ENCODE peak calls at places on chromosomes 12 and 14, in nine cellular contexts. One of them, this sample, is unnamed.

GRCh38 chr12:130127527-130127908 is 34.7 kb upstream of the FZD10 start:
- DNase-seq in psoas muscle: peak
- DNase-seq in suprapubic skin: no peak
- DNase-seq in HepG2: no peak
- DNase-seq in CD8-positive, alpha-beta T cell: no peak
- DNase-seq in choroid plexus epithelial cell: no peak
- DNase-seq in RWPE1: no peak
- DNase-seq in neural crest cell: no peak
- DNase-seq in endothelial cell: no peak
- DNase-seq in this sample: no peak

GRCh38 chr12:94689002-94689645 is 38.8 kb upstream of the TMCC3 start:
- DNase-seq in HepG2: no peak
- DNase-seq in CD8-positive, alpha-beta T cell: no peak
- DNase-seq in RWPE1: no peak
- DNase-seq in psoas muscle: no peak
- DNase-seq in endothelial cell: no peak
- DNase-seq in choroid plexus epithelial cell: peak
- DNase-seq in neural crest cell: no peak
- DNase-seq in suprapubic skin: no peak
- DNase-seq in this sample: no peak

GRCh38 chr14:100299238-100299560 is 7.0 kb downstream of the SLC25A29 start:
- DNase-seq in suprapubic skin: no peak
- DNase-seq in CD8-positive, alpha-beta T cell: no peak
- DNase-seq in psoas muscle: peak
- DNase-seq in endothelial cell: no peak
- DNase-seq in HepG2: no peak
- DNase-seq in choroid plexus epithelial cell: no peak
- DNase-seq in neural crest cell: no peak
- DNase-seq in RWPE1: no peak
- DNase-seq in this sample: no peak

GRCh38 chr12:21129906-21130305 is 1.1 kb upstream of the SLCO1B1 start:
- DNase-seq in endothelial cell: no peak
- DNase-seq in CD8-positive, alpha-beta T cell: no peak
- DNase-seq in neural crest cell: no peak
- DNase-seq in choroid plexus epithelial cell: peak
- DNase-seq in HepG2: no peak
- DNase-seq in psoas muscle: no peak
- DNase-seq in suprapubic skin: no peak
- DNase-seq in RWPE1: no peak
- DNase-seq in this sample: no peak

GRCh38 chr12:49923035-49923644 is 19.4 kb upstream of the FAIM2 start:
- DNase-seq in suprapubic skin: no peak
- DNase-seq in endothelial cell: no peak
- DNase-seq in RWPE1: no peak
- DNase-seq in psoas muscle: peak
- DNase-seq in neural crest cell: no peak
- DNase-seq in CD8-positive, alpha-beta T cell: no peak
- DNase-seq in choroid plexus epithelial cell: no peak
- DNase-seq in HepG2: no peak
- DNase-seq in this sample: no peak

GRCh38 chr14:97021571-97022171 is 224.5 kb downstream of the VRK1 start:
- DNase-seq in endothelial cell: no peak
- DNase-seq in HepG2: no peak
- DNase-seq in suprapubic skin: no peak
- DNase-seq in CD8-positive, alpha-beta T cell: no peak
- DNase-seq in neural crest cell: no peak
- DNase-seq in choroid plexus epithelial cell: no peak
- DNase-seq in RWPE1: peak
- DNase-seq in psoas muscle: no peak
- DNase-seq in this sample: no peak

GRCh38 chr12:52633383-52633782 is 15.0 kb upstream of the KRT73 start:
- DNase-seq in RWPE1: no peak
- DNase-seq in neural crest cell: no peak
- DNase-seq in choroid plexus epithelial cell: no peak
- DNase-seq in HepG2: no peak
- DNase-seq in CD8-positive, alpha-beta T cell: peak
- DNase-seq in suprapubic skin: no peak
- DNase-seq in endothelial cell: no peak
- DNase-seq in psoas muscle: no peak
- DNase-seq in this sample: no peak

GRCh38 chr12:47838286-47838931 is 18.7 kb upstream of the HDAC7 start:
- DNase-seq in psoas muscle: no peak
- DNase-seq in neural crest cell: peak
- DNase-seq in choroid plexus epithelial cell: peak
- DNase-seq in endothelial cell: peak
- DNase-seq in RWPE1: no peak
- DNase-seq in suprapubic skin: peak
- DNase-seq in CD8-positive, alpha-beta T cell: peak
- DNase-seq in HepG2: peak
- DNase-seq in this sample: peak

GRCh38 chr12:15800278-15800677 is 11.1 kb upstream of the EPS8 start:
- DNase-seq in choroid plexus epithelial cell: no peak
- DNase-seq in HepG2: no peak
- DNase-seq in psoas muscle: no peak
- DNase-seq in neural crest cell: no peak
- DNase-seq in suprapubic skin: no peak
- DNase-seq in endothelial cell: no peak
- DNase-seq in RWPE1: no peak
- DNase-seq in CD8-positive, alpha-beta T cell: no peak
- DNase-seq in this sample: no peak

GRCh38 chr12:122422769-122423257 is 344 bp upstream of the CLIP1 start:
- DNase-seq in HepG2: peak
- DNase-seq in RWPE1: no peak
- DNase-seq in CD8-positive, alpha-beta T cell: no peak
- DNase-seq in neural crest cell: no peak
- DNase-seq in psoas muscle: peak
- DNase-seq in suprapubic skin: peak
- DNase-seq in choroid plexus epithelial cell: peak
- DNase-seq in endothelial cell: peak
- DNase-seq in this sample: peak

DNA sequence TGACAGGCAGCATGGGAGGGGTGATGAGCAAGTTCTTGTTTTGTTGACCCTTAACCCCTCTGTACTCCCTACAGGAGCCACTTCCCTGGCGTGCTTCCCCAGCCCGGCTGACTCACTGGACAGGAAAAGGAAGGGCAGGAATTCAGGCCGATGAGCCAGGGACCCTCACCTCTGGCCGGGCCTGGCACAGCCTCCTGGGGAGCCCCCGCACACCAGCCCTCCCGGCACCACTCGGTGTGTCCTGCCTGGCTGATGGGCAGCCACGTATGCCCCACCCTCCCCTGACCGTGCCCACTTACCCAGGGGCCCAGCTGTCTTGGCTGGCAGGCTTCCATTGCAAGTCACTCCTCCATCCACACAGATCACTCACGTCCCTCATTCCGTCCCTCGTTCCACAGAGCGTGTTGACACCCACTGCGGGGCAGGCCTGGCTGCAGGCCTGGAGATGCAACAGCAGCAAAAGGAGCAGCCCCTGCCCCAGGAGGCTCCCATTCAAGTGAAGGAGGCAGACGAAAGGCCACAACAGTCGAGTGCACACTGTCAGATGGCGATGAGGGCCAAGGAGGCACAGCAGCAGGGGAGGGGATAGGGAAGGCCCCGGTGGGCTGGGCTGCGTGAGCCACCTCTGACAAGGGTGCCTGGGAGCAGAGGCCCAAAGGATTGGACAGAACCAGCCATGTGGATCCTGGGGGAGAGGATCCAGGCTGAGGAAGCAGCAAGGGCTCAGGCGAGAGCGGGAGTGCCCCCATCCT is 19.7 kb upstream of the CD9 start:
- DNase-seq in endothelial cell: no peak
- DNase-seq in RWPE1: peak
- DNase-seq in suprapubic skin: no peak
- DNase-seq in choroid plexus epithelial cell: peak
- DNase-seq in HepG2: peak
- DNase-seq in neural crest cell: no peak
- DNase-seq in psoas muscle: peak
- DNase-seq in CD8-positive, alpha-beta T cell: no peak
- DNase-seq in this sample: no peak
- TF ChIP-seq CTCF in endothelial cell: no peak
- TF ChIP-seq CTCF in RWPE1: no peak
- TF ChIP-seq CTCF in suprapubic skin: no peak
- TF ChIP-seq CTCF in choroid plexus epithelial cell: no peak
- TF ChIP-seq CTCF in HepG2: no peak
- TF ChIP-seq CTCF in neural crest cell: no peak
- TF ChIP-seq CTCF in psoas muscle: no peak
- TF ChIP-seq CTCF in CD8-positive, alpha-beta T cell: no peak
- TF ChIP-seq CTCF in this sample: no peak

GRCh38 chr14:54671537-54671936 is 104.6 kb downstream of the SAMD4A start:
- DNase-seq in choroid plexus epithelial cell: no peak
- DNase-seq in HepG2: no peak
- DNase-seq in endothelial cell: no peak
- DNase-seq in CD8-positive, alpha-beta T cell: no peak
- DNase-seq in psoas muscle: peak
- DNase-seq in neural crest cell: no peak
- DNase-seq in suprapubic skin: no peak
- DNase-seq in RWPE1: no peak
- DNase-seq in this sample: no peak

GRCh38 chr14:54672181-54672580 is 105.3 kb downstream of the SAMD4A start:
- DNase-seq in RWPE1: no peak
- DNase-seq in HepG2: no peak
- DNase-seq in CD8-positive, alpha-beta T cell: no peak
- DNase-seq in choroid plexus epithelial cell: no peak
- DNase-seq in neural crest cell: no peak
- DNase-seq in endothelial cell: no peak
- DNase-seq in psoas muscle: no peak
- DNase-seq in suprapubic skin: no peak
- DNase-seq in this sample: no peak

GRCh38 chr14:54674342-54674741 is 107.4 kb downstream of the SAMD4A start:
- DNase-seq in choroid plexus epithelial cell: no peak
- DNase-seq in CD8-positive, alpha-beta T cell: no peak
- DNase-seq in neural crest cell: no peak
- DNase-seq in suprapubic skin: no peak
- DNase-seq in RWPE1: no peak
- DNase-seq in psoas muscle: no peak
- DNase-seq in HepG2: no peak
- DNase-seq in endothelial cell: no peak
- DNase-seq in this sample: no peak

GRCh38 chr14:54672688-54673087 is 105.8 kb downstream of the SAMD4A start:
- DNase-seq in psoas muscle: no peak
- DNase-seq in choroid plexus epithelial cell: no peak
- DNase-seq in HepG2: no peak
- DNase-seq in suprapubic skin: no peak
- DNase-seq in neural crest cell: no peak
- DNase-seq in RWPE1: no peak
- DNase-seq in CD8-positive, alpha-beta T cell: no peak
- DNase-seq in endothelial cell: no peak
- DNase-seq in this sample: no peak

GRCh38 chr14:54673193-54674121 is 106.5 kb downstream of the SAMD4A start:
- DNase-seq in RWPE1: no peak
- DNase-seq in HepG2: no peak
- DNase-seq in suprapubic skin: no peak
- DNase-seq in CD8-positive, alpha-beta T cell: no peak
- DNase-seq in endothelial cell: no peak
- DNase-seq in choroid plexus epithelial cell: peak
- DNase-seq in neural crest cell: no peak
- DNase-seq in psoas muscle: no peak
- DNase-seq in this sample: no peak
- TF ChIP-seq CTCF in RWPE1: no peak
- TF ChIP-seq CTCF in HepG2: no peak
- TF ChIP-seq CTCF in suprapubic skin: no peak
- TF ChIP-seq CTCF in CD8-positive, alpha-beta T cell: no peak
- TF ChIP-seq CTCF in endothelial cell: no peak
- TF ChIP-seq CTCF in choroid plexus epithelial cell: peak
- TF ChIP-seq CTCF in neural crest cell: no peak
- TF ChIP-seq CTCF in psoas muscle: no peak
- TF ChIP-seq CTCF in this sample: no peak

DNA sequence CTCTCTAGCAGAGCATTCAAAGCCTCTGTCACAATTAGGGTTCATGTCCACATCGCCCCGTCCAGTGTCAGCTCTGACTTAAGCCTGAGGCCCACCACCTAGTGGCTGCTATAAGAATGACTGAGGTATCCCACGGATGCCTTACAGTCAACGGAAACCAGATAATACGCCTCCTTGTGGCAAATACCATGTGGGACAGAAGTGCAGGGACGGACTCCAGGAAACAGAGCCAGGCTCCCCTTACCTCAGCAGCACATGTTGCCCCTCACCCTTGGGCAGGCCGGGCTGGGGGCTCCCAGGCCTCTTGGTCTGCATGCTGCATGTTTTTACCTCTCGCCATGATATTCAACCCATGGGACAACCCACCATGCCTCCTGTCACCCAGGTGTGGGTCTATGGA is 86.3 kb downstream of the VWF start:
- DNase-seq in RWPE1: peak
- DNase-seq in suprapubic skin: no peak
- DNase-seq in choroid plexus epithelial cell: peak
- DNase-seq in endothelial cell: peak
- DNase-seq in psoas muscle: no peak
- DNase-seq in neural crest cell: peak
- DNase-seq in CD8-positive, alpha-beta T cell: peak
- DNase-seq in HepG2: peak
- DNase-seq in this sample: peak
- TF ChIP-seq CTCF in RWPE1: no peak
- TF ChIP-seq CTCF in suprapubic skin: peak
- TF ChIP-seq CTCF in choroid plexus epithelial cell: peak
- TF ChIP-seq CTCF in endothelial cell: peak
- TF ChIP-seq CTCF in psoas muscle: peak
- TF ChIP-seq CTCF in neural crest cell: peak
- TF ChIP-seq CTCF in CD8-positive, alpha-beta T cell: peak
- TF ChIP-seq CTCF in HepG2: peak
- TF ChIP-seq CTCF in this sample: peak

DNA sequence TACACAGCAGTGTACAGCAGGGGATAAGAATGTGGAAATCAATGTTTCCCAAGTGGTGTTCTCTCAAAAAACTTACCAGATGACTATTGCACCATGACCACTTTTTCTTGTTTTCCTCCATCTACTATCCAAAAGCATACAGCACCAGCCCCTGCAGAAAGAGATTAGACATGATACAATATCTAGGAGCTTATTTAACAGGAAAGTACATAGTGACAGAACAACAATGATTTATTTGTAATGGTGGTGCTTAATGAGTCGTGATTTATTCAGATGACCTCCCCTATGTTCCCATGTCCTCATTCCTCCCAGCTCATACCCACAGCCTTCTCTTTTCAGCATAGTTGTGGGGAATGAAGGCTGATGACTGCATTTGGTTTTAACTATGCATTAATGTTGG is 413.6 kb downstream of the BTG1 start:
- DNase-seq in endothelial cell: no peak
- DNase-seq in HepG2: no peak
- DNase-seq in psoas muscle: no peak
- DNase-seq in neural crest cell: no peak
- DNase-seq in suprapubic skin: no peak
- DNase-seq in CD8-positive, alpha-beta T cell: no peak
- DNase-seq in RWPE1: no peak
- DNase-seq in choroid plexus epithelial cell: peak
- DNase-seq in this sample: no peak
- TF ChIP-seq CTCF in endothelial cell: no peak
- TF ChIP-seq CTCF in HepG2: no peak
- TF ChIP-seq CTCF in psoas muscle: no peak
- TF ChIP-seq CTCF in neural crest cell: no peak
- TF ChIP-seq CTCF in suprapubic skin: no peak
- TF ChIP-seq CTCF in CD8-positive, alpha-beta T cell: no peak
- TF ChIP-seq CTCF in RWPE1: no peak
- TF ChIP-seq CTCF in choroid plexus epithelial cell: no peak
- TF ChIP-seq CTCF in this sample: no peak